ENCODE peak calls at places on chromosomes 6 and 20, in eight cellular contexts. B is osteocyte, Z is foreskin fibroblast, L is PC-3, A is A549, K is IMR-90, H is stomach, X is BJ. O is an unnamed sample.

GRCh38 chr6:105389543-105389942 is 13.3 kb downstream of the PREP start:
- DNase-seq in B (no peak), Z (peak), L (no peak), A (no peak), K (no peak), H (no peak), X (no peak), O (no peak)

GRCh38 chr6:170045563-170045960 is 245.3 kb downstream of the DLL1 start:
- DNase-seq in B (no peak), Z (no peak), L (no peak), A (no peak), K (no peak), H (no peak), X (no peak), O (no peak)

GRCh38 chr6:104411302-104411701 is 448.4 kb downstream of the HACE1 start:
- DNase-seq in B (no peak), Z (no peak), L (no peak), A (no peak), K (no peak), H (no peak), X (no peak), O (no peak)

GRCh38 chr6:68087399-68088133 is 547.5 kb upstream of the ADGRB3 start:
- DNase-seq in B (no peak), Z (peak), L (no peak), A (no peak), K (no peak), H (no peak), X (no peak), O (no peak)

GRCh38 chr20:19652591-19653026 is 105.4 kb upstream of the RIN2 start:
- DNase-seq in B (no peak), Z (no peak), L (no peak), A (no peak), K (no peak), H (no peak), X (no peak), O (no peak)

GRCh38 chr20:3172126-3172932 is 1.0 kb downstream of the LZTS3 start:
- DNase-seq in B (no peak), Z (no peak), L (no peak), A (no peak), K (no peak), H (no peak), X (no peak), O (no peak)

GRCh38 chr20:10658051-10658823 is 15.6 kb downstream of the JAG1 start:
- DNase-seq in B (no peak), Z (no peak), L (no peak), A (no peak), K (no peak), H (no peak), X (no peak), O (no peak)

GRCh38 chr6:108730556-108731228 is 117.5 kb upstream of the ARMC2 start:
- DNase-seq in B (no peak), Z (no peak), L (no peak), A (no peak), K (no peak), H (no peak), X (no peak), O (no peak)

GRCh38 chr6:106318851-106319250 is 6.7 kb downstream of the ATG5 start:
- DNase-seq in B (no peak), Z (no peak), L (no peak), A (no peak), K (no peak), H (no peak), X (no peak), O (no peak)

GRCh38 chr6:135537782-135538301 is 40.3 kb upstream of the AHI1 start:
- DNase-seq in B (no peak), Z (peak), L (peak), A (peak), K (peak), H (no peak), X (peak), O (no peak)

GRCh38 chr6:36873612-36874011 is 991 bp downstream of the PPIL1 start:
- DNase-seq in B (no peak), Z (no peak), L (peak), A (peak), K (no peak), H (no peak), X (no peak), O (no peak)

GRCh38 chr6:93453956-93454355 is 34.6 kb upstream of the EPHA7 start:
- DNase-seq in B (no peak), Z (no peak), L (no peak), A (no peak), K (no peak), H (no peak), X (no peak), O (no peak)

DNA sequence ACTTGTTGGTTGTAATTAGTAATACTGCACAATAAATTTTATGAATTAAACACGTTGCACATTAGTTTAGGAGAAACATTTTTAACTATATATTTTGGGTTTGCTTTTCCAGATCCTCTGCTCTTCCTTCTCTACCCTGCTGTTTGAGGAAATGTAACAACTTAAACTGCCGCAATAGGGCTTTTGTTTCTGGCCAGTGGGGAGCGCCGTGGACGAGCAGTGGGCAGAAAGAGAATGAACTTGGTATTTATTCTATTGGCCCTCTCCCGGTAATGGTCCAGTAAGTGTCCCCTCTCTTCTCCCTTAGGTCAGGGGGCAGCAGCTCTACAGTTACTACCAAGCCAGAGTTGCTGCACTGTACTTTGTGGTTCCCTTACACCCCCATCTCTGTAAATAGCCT is 35.2 kb upstream of the EPHA7 start:
- DNase-seq in B (no peak), Z (no peak), L (no peak), A (no peak), K (no peak), H (no peak), X (no peak), O (no peak)
- TF ChIP-seq CTCF in B (no peak), Z (no peak), L (no peak), A (no peak), K (no peak), H (no peak), X (no peak), O (no peak)

GRCh38 chr6:137872071-137872470 is 5.0 kb downstream of the TNFAIP3 start:
- DNase-seq in B (no peak), Z (peak), L (peak), A (no peak), K (peak), H (no peak), X (no peak), O (no peak)

GRCh38 chr6:137870286-137870685 is 3.2 kb downstream of the TNFAIP3 start:
- DNase-seq in B (no peak), Z (no peak), L (no peak), A (no peak), K (no peak), H (no peak), X (no peak), O (no peak)

GRCh38 chr6:137869781-137870180 is 2.7 kb downstream of the TNFAIP3 start:
- DNase-seq in B (no peak), Z (no peak), L (no peak), A (no peak), K (no peak), H (no peak), X (no peak), O (no peak)

GRCh38 chr6:137871299-137871698 is 4.2 kb downstream of the TNFAIP3 start:
- DNase-seq in B (no peak), Z (no peak), L (no peak), A (no peak), K (no peak), H (no peak), X (no peak), O (no peak)

GRCh38 chr6:137870744-137871247 is 3.7 kb downstream of the TNFAIP3 start:
- DNase-seq in B (no peak), Z (no peak), L (no peak), A (no peak), K (peak), H (no peak), X (no peak), O (no peak)
- TF ChIP-seq CTCF in B (no peak), Z (no peak), L (no peak), A (no peak), K (no peak), H (no peak), X (no peak), O (no peak)

DNA sequence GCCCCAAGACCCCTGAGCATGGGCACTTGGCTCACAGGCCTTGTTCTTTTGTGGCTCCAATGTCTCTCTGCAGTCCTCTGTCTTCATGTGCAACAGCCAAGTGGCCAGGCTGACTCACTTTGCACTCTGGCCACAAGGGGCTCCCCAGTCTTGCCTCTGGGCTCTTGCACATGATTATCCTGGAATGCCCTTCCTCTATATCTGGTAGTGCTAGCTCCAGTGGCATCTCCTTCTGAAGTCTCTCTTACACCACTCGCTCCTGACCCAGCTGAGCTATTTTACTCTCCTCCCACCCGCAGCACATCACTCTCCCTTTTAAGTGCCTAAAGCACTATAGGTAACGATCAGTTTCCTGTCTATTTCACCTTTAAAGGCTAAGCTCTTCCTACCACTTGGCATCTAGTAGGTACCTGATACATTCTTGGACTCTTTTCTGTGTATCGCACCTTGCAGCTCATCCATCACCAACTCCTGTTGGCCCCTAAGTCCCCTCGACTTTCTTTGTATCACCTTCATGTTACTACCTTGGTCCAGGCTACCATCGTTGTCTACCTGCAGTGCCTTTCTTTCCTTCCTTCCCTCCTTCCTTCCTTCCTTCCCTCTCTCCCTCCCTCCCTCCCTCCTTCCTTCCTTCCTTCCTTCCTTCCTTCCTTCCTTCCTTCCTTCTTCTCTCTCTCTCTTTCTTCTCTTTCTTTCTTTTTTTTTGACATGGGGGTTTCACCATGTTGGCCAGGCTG is 211.9 kb upstream of the RNF24 start:
- DNase-seq in B (no peak), Z (peak), L (peak), A (peak), K (peak), H (no peak), X (peak), O (no peak)
- TF ChIP-seq CTCF in B (peak), Z (peak), L (peak), A (peak), K (peak), H (no peak), X (peak), O (no peak)

GRCh38 chr20:50731055-50731929 is at the start of gene PARD6B:
- DNase-seq in B (peak), Z (peak), L (peak), A (peak), K (peak), H (peak), X (peak), O (peak)
- TF ChIP-seq CTCF in B (no peak), Z (no peak), L (no peak), A (no peak), K (no peak), H (no peak), X (no peak), O (no peak)

GRCh38 chr20:25309395-25310267 is 61.7 kb downstream of the PYGB start:
- DNase-seq in B (no peak), Z (peak), L (peak), A (peak), K (peak), H (peak), X (peak), O (no peak)
- TF ChIP-seq CTCF in B (no peak), Z (no peak), L (peak), A (peak), K (no peak), H (no peak), X (no peak), O (no peak)

GRCh38 chr20:21643417-21643816 is 62.0 kb upstream of the PAX1 start:
- DNase-seq in B (no peak), Z (no peak), L (no peak), A (no peak), K (no peak), H (no peak), X (no peak), O (no peak)

DNA sequence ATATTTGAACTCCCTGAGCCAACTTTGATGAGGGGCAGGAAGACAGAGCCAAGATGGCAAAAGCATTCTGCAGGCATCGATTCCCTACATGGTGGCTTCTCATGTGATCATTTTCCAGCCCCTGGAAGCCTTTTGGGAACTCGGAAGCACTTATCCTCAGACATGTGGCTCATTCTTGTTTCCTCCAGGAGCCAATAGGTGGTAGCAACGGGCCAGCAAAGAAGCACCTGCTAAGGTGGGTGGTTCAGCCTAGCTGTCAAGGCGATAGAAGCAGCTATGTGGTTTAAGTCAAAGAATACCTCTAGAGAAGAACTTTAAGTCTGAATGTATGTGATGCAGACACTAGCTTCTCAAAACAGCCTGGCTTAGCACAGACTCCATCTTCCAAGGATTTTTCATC is 64.9 kb upstream of the PAX1 start:
- DNase-seq in B (no peak), Z (no peak), L (peak), A (peak), K (no peak), H (no peak), X (no peak), O (no peak)
- TF ChIP-seq CTCF in B (no peak), Z (no peak), L (peak), A (no peak), K (no peak), H (no peak), X (no peak), O (no peak)

GRCh38 chr6:160735523-160735922 is 33.5 kb downstream of the PLG start:
- DNase-seq in B (no peak), Z (no peak), L (no peak), A (no peak), K (no peak), H (no peak), X (no peak), O (no peak)
- TF ChIP-seq CTCF in B (no peak), Z (no peak), L (no peak), A (no peak), K (no peak), H (no peak), X (no peak), O (no peak)

O was measured in activated B cell treated with CpG ODN at 0.5 μM for 24 hours.